ENCODE peak calls at places on chromosome 13, in ten cellular contexts. A is uterus, E is sigmoid colon, I is lower leg skin, V is H54, T is breast epithelium, Z is heart left ventricle, B is body of pancreas, N is IMR-90, L is A549. J is an unnamed sample.

GRCh38 chr13:54366728-54367127 is 1338.1 kb downstream of the OLFM4 start:
- DNase-seq in A (no peak), E (no peak), V (no peak), N (no peak), T (no peak), Z (no peak), I (no peak), B (no peak), L (no peak), J (no peak)

GRCh38 chr13:47033216-47033615 is 136.4 kb upstream of the HTR2A start:
- DNase-seq in L (no peak), A (no peak), Z (no peak), B (no peak), I (no peak), E (no peak), V (no peak), T (no peak), N (peak), J (no peak)

GRCh38 chr13:35260316-35260715 is 216.2 kb downstream of the MAB21L1 start:
- DNase-seq in N (no peak), V (no peak), I (no peak), B (no peak), T (no peak), A (no peak), Z (no peak), L (no peak), E (no peak), J (no peak)

GRCh38 chr13:71290963-71291937 is 575.8 kb downstream of the DACH1 start:
- DNase-seq in A (peak), N (peak), I (peak), T (no peak), L (peak), Z (peak), V (no peak), E (no peak), B (peak), J (peak)

GRCh38 chr13:29547135-29547534 is 48.4 kb downstream of the SLC7A1 start:
- DNase-seq in Z (no peak), T (no peak), A (no peak), L (no peak), I (no peak), E (no peak), B (no peak), N (peak), V (no peak), J (no peak)

GRCh38 chr13:97753269-97753668 is 200.2 kb upstream of the IPO5 start:
- DNase-seq in I (no peak), N (no peak), T (no peak), A (no peak), E (no peak), L (no peak), Z (no peak), V (no peak), B (no peak), J (no peak)

GRCh38 chr13:87123987-87124784 is 547.0 kb upstream of the SLITRK5 start:
- DNase-seq in T (no peak), V (peak), Z (peak), I (peak), E (no peak), B (no peak), N (peak), A (no peak), L (peak), J (no peak)

GRCh38 chr13:32731576-32731975 is 145.3 kb downstream of the PDS5B start:
- DNase-seq in A (no peak), I (no peak), L (peak), N (peak), V (no peak), Z (no peak), E (no peak), T (no peak), B (no peak), J (no peak)

GRCh38 chr13:102726430-102726829 is 31.6 kb upstream of the METTL21C start:
- DNase-seq in T (no peak), L (peak), N (no peak), V (no peak), E (no peak), I (no peak), Z (no peak), B (no peak), A (no peak), J (no peak)

GRCh38 chr13:99756281-99756680 is 215.3 kb downstream of the ZIC5 start:
- DNase-seq in L (no peak), Z (no peak), T (no peak), N (no peak), B (no peak), A (no peak), E (no peak), V (no peak), I (no peak), J (no peak)

GRCh38 chr13:49307365-49307764 is 59.6 kb downstream of the CDADC1 start:
- DNase-seq in E (peak), N (no peak), Z (peak), T (no peak), B (no peak), I (no peak), L (no peak), V (no peak), A (peak), J (no peak)

GRCh38 chr13:49093376-49093775 is 117.7 kb downstream of the FNDC3A start:
- DNase-seq in I (no peak), T (no peak), A (no peak), E (no peak), N (no peak), Z (no peak), L (peak), V (no peak), B (no peak), J (no peak)

GRCh38 chr13:110334841-110335490 is 27.9 kb downstream of the COL4A2 start:
- DNase-seq in V (no peak), A (no peak), Z (no peak), L (no peak), T (peak), N (no peak), I (no peak), B (no peak), E (no peak), J (no peak)

GRCh38 chr13:112619730-112620639 is 32.0 kb upstream of the TUBGCP3 start:
- DNase-seq in V (no peak), I (no peak), Z (peak), A (no peak), N (no peak), T (no peak), E (no peak), B (no peak), L (peak), J (no peak)

GRCh38 chr13:42071667-42072419 is 23.4 kb downstream of the DGKH start:
- DNase-seq in Z (no peak), V (no peak), A (no peak), T (no peak), E (no peak), I (no peak), B (no peak), N (peak), L (peak), J (no peak)

GRCh38 chr13:113162783-113163685 is 4.6 kb downstream of the PROZ start:
- DNase-seq in I (no peak), T (no peak), Z (no peak), E (no peak), V (no peak), A (no peak), L (no peak), N (no peak), B (no peak), J (no peak)

GRCh38 chr13:25281193-25281936 is 5.9 kb downstream of the MTMR6 start:
- DNase-seq in I (no peak), T (no peak), Z (no peak), L (no peak), A (no peak), N (peak), V (no peak), E (no peak), B (no peak), J (no peak)

GRCh38 chr13:99200433-99201167 is at the start of gene UBAC2:
- DNase-seq in V (peak), A (peak), Z (peak), E (peak), I (peak), T (peak), N (peak), L (peak), B (peak), J (peak)

GRCh38 chr13:21435710-21436151 is 23.4 kb downstream of the ZDHHC20 start:
- DNase-seq in T (no peak), L (peak), E (peak), N (peak), A (peak), V (peak), Z (peak), I (peak), B (peak), J (no peak)

GRCh38 chr13:42078113-42078769 is 29.8 kb downstream of the DGKH start:
- DNase-seq in A (no peak), T (no peak), N (no peak), Z (peak), E (no peak), V (no peak), B (no peak), L (peak), I (no peak), J (no peak)

GRCh38 chr13:43293986-43294880 is 270.8 kb downstream of the DNAJC15 start:
- DNase-seq in L (no peak), A (no peak), B (no peak), T (no peak), N (peak), Z (no peak), I (no peak), E (no peak), V (no peak), J (no peak)

GRCh38 chr13:82147526-82147925 is 1734.7 kb downstream of the SLITRK1 start:
- DNase-seq in Z (no peak), N (no peak), V (no peak), A (no peak), I (no peak), L (no peak), T (no peak), B (no peak), E (no peak), J (no peak)

GRCh38 chr13:44866512-44866911 is 122.8 kb downstream of the NUFIP1 start:
- DNase-seq in Z (no peak), T (no peak), V (no peak), B (no peak), A (no peak), L (no peak), I (no peak), E (no peak), N (no peak), J (no peak)

GRCh38 chr13:65063753-65064152 is 2166.4 kb downstream of the PCDH9 start:
- DNase-seq in B (no peak), N (peak), Z (no peak), A (no peak), E (no peak), T (no peak), V (no peak), I (no peak), L (peak), J (no peak)

GRCh38 chr13:100675660-100676129 is 1.1 kb upstream of the TMTC4 start:
- DNase-seq in N (no peak), I (no peak), A (no peak), E (no peak), B (no peak), L (no peak), V (no peak), Z (no peak), T (no peak), J (no peak)

GRCh38 chr13:55566334-55566733 is 1574.4 kb upstream of the PRR20A start:
- DNase-seq in V (no peak), A (no peak), E (no peak), Z (no peak), T (no peak), L (no peak), B (no peak), N (no peak), I (no peak), J (no peak)

GRCh38 chr13:93283255-93283654 is 56.6 kb downstream of the GPC6 start:
- DNase-seq in L (no peak), T (no peak), V (no peak), Z (no peak), E (no peak), B (no peak), A (no peak), N (no peak), I (no peak), J (no peak)

GRCh38 chr13:109955598-109955997 is 169.2 kb upstream of the IRS2 start:
- DNase-seq in N (peak), Z (no peak), E (no peak), V (no peak), L (no peak), B (no peak), I (no peak), T (no peak), A (no peak), J (no peak)

GRCh38 chr13:81487151-81487550 is 1146.2 kb upstream of the SPRY2 start:
- DNase-seq in T (no peak), Z (no peak), B (peak), V (no peak), N (no peak), I (no peak), E (no peak), A (no peak), L (peak), J (no peak)

GRCh38 chr13:52010890-52011689 is at the start of gene ATP7B:
- DNase-seq in A (peak), Z (peak), B (no peak), V (peak), L (peak), N (no peak), T (no peak), E (peak), I (no peak), J (no peak)

GRCh38 chr13:52016296-52016695 is 4.1 kb downstream of the ALG11 start:
- DNase-seq in T (no peak), Z (no peak), A (no peak), N (no peak), B (no peak), E (no peak), I (no peak), V (no peak), L (no peak), J (no peak)

GRCh38 chr13:52011690-52012511 is at the start of gene ALG11:
- DNase-seq in I (peak), V (peak), L (peak), N (peak), E (peak), Z (peak), T (peak), A (peak), B (peak), J (peak)

GRCh38 chr13:52009985-52010384 is 1.3 kb downstream of the ATP7B start:
- DNase-seq in T (no peak), Z (no peak), A (no peak), N (no peak), V (no peak), L (no peak), B (no peak), I (no peak), E (no peak), J (no peak)

DNA sequence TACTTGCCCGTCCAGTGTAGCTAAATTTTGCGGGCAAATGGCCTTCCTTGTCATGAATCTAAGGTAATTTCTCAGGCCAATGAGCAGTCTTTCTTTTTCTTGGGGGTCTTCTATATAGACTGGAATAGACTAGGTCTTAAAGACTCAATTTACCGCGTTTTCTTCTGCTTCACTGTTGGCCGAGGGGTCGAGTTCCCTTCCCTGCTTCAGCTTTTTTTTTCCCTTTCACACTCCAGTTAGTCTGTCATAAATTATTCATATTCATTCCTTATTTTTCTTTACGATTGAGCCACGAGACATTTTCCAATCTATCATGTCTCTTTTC is 276 bp downstream of the ALG11 start:
- DNase-seq in E (no peak), N (no peak), Z (no peak), B (no peak), V (no peak), I (no peak), A (no peak), L (no peak), T (no peak), J (no peak)
- TF ChIP-seq POLR2A in E (no peak), N (no peak), Z (no peak), B (no peak), V (no peak), I (no peak), A (no peak), L (no peak), T (no peak), J (no peak)

DNA sequence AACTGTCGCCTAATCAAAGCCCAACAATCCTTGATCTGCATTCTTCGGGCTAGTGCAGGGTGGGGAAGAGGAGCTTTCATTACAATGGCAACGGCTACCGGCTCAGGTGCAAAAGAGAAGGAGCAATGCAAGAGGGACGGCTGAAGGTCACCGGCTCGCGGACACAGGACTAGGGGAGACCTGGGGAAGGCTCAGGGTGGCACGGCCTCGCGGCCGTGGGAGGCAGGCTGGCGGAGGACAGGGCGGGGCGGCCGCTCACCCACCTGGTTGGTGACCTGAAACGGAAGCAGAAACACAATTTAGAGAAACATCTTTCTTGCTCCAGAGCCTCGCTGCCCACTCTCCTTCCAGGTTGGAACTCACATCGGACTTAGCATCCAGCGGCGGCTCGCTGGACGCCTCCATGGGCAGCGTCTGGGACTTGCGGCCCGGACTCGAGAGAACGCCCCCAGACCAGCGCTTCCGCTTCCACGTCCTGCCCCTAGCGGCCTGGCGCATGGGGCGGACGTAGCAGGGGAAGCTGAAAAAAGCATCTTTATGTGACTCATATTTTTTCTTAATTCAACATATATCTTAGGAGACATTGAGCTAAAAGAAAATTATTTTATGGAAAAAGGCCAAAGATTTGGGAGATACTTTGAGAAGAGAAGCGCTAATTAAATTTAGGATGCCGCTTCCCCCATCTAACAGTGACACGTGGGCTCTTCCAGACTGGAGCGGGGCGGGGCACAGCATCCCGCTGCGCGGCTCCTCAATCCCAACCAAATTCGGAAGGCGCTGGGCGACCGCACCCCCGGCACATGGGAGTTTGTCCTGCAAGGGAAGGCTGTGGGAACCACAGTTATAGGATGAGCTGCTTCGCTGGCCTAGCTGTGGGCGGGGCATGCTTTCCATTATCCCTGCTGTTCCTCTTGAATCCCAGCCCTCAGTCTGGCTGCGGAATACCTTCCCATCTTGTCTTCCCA is at the start of gene COMMD6:
- DNase-seq in T (peak), B (peak), A (peak), Z (peak), N (peak), I (peak), E (peak), L (peak), V (peak), J (peak)
- TF ChIP-seq POLR2A in T (peak), B (peak), A (peak), Z (no peak), N (peak), I (no peak), E (peak), L (peak), V (peak), J (peak)

GRCh38 chr13:114234645-114235421 is at the start of gene CDC16:
- DNase-seq in L (peak), E (peak), Z (peak), T (peak), V (peak), I (peak), N (peak), B (peak), A (peak), J (peak)
- TF ChIP-seq POLR2A in L (peak), E (no peak), Z (no peak), T (no peak), V (peak), I (no peak), N (peak), B (peak), A (no peak), J (peak)

DNA sequence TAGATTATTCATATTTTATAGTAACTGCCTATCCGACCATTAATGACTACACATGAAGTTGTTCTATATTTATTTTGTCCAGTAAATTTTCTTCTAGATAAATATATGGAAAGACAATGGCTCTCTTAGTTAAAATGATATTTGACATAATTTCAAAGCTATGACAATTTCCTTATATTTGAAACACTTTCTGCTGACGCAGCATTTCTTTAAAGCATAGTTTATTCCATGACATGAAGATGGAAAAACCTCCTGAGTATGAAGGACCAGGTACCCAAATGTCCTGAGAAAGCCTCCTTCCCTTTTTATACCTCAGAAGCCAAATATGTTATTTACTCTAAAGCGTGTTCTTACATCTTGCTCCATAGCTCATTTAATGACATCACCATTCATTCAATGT is 831.6 kb downstream of the EFNB2 start:
- DNase-seq in N (no peak), V (no peak), L (no peak), Z (no peak), T (no peak), B (no peak), I (no peak), A (no peak), E (no peak), J (no peak)
- TF ChIP-seq POLR2A in N (no peak), V (no peak), L (no peak), Z (no peak), T (no peak), B (no peak), I (no peak), A (no peak), E (no peak), J (no peak)

GRCh38 chr13:31162151-31163008 is 676 bp upstream of the HSPH1 start:
- DNase-seq in A (peak), I (peak), V (peak), E (peak), B (peak), T (peak), N (peak), L (peak), Z (peak), J (peak)
- TF ChIP-seq POLR2A in A (peak), I (no peak), V (peak), E (peak), B (no peak), T (no peak), N (peak), L (peak), Z (no peak), J (no peak)

DNA sequence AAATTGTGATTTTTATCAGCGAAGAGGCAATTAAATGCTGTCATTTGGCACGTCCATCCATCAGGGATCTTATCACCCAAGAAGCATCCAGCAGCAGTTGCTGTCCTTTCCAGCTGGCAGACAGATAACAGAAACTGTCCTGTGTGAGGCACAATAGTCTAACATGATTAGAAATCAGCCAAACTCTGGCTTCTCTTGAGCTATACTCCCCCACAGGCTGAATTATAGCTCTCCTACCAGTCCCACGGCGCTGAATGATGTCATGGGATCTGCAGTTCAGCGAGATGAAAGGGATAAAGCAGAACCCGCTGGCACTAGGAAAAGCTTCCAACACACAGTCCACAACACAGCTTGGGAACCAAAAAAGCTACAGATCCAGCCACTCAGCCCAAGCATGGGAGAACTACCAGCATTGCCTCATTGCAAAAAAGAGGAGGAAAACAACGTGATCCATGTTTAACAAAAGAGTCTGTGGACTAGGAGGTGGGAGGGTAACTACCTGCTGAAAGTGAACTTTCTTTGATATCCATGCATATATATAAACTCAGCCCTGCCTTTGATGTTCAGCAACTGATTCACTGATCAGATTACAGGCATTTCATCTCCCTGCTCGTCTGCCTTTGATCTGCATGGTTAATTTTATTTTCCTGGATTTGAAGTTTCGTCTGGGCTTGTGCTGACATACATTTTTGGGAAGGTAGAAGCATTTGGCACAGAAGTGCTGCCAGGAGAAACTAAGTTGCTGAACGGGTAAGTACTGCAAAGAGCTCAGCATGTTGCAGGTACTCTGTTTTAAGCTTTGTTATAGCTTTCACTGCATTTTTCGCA is at the start of gene TNFRSF19:
- DNase-seq in V (no peak), T (no peak), L (no peak), A (peak), N (peak), Z (peak), E (no peak), I (peak), B (peak), J (no peak)
- TF ChIP-seq POLR2A in V (no peak), T (no peak), L (no peak), A (no peak), N (no peak), Z (no peak), E (no peak), I (no peak), B (no peak), J (no peak)

J was measured in Peyer's patch.